ENCODE peak calls at places on chromosomes 12 and 14, in nine cellular contexts. L is cardiac fibroblast; J is naive thymus-derived CD4-positive, alpha-beta T cell; H is aorta; Q is astrocyte of the spinal cord; Y is thyroid gland; V is BJ; C is HFF-Myc; A is Peyer's patch. X is an unnamed sample.

GRCh38 chr12:122975790-122976647 is 975 bp downstream of the OGFOD2 start:
- DNase-seq in L (no peak), J (no peak), H (no peak), Q (no peak), Y (no peak), V (no peak), C (no peak), A (no peak), X (no peak)

GRCh38 chr12:44076892-44077291 is 241.0 kb downstream of the TMEM117 start:
- DNase-seq in L (no peak), J (no peak), H (no peak), Q (no peak), Y (no peak), V (no peak), C (no peak), A (no peak), X (peak; percentile 7)

GRCh38 chr14:103141117-103141796 is 18.0 kb downstream of the TNFAIP2 start:
- DNase-seq in L (peak; percentile 65), J (no peak), H (peak; percentile 59), Q (no peak), Y (peak; percentile 43), V (no peak), C (no peak), A (peak; percentile 61), X (peak; percentile 56)

GRCh38 chr14:68307769-68308168 is 485.1 kb downstream of the ZFP36L1 start:
- DNase-seq in L (peak; percentile 17), J (no peak), H (no peak), Q (peak; percentile 9), Y (no peak), V (peak; percentile 61), C (peak; percentile 50), A (no peak), X (no peak)

GRCh38 chr12:93139028-93139665 is 210.1 kb upstream of the EEA1 start:
- DNase-seq in L (no peak), J (no peak), H (no peak), Q (no peak), Y (peak; percentile 39), V (no peak), C (no peak), A (no peak), X (no peak)

GRCh38 chr12:132503611-132504204 is 13.8 kb downstream of the FBRSL1 start:
- DNase-seq in L (peak; percentile 60), J (no peak), H (no peak), Q (peak; percentile 42), Y (no peak), V (no peak), C (no peak), A (no peak), X (no peak)

GRCh38 chr14:38254565-38255407 is 1.1 kb downstream of the CLEC14A start:
- DNase-seq in L (peak; percentile 13), J (no peak), H (peak; percentile 42), Q (peak; percentile 17), Y (no peak), V (no peak), C (no peak), A (no peak), X (no peak)

GRCh38 chr12:79934309-79935020 is 432 bp downstream of the PPP1R12A start:
- DNase-seq in L (peak; percentile 38), J (no peak), H (peak; percentile 79), Q (no peak), Y (peak; percentile 63), V (no peak), C (no peak), A (peak; percentile 60), X (no peak)

GRCh38 chr14:102993523-102993922 is 63.8 kb downstream of the CDC42BPB start:
- DNase-seq in L (peak; percentile 76), J (no peak), H (no peak), Q (peak; percentile 44), Y (no peak), V (peak; percentile 24), C (no peak), A (no peak), X (peak; percentile 91)

GRCh38 chr14:70555890-70556289 is 21.1 kb upstream of the ADAM20 start:
- DNase-seq in L (peak; percentile 32), J (no peak), H (no peak), Q (no peak), Y (peak; percentile 46), V (peak; percentile 1), C (peak; percentile 29), A (no peak), X (peak; percentile 38)

GRCh38 chr12:87127272-87127671 is 871.1 kb upstream of the MGAT4C start:
- DNase-seq in L (peak; percentile 31), J (no peak), H (no peak), Q (peak; percentile 40), Y (no peak), V (no peak), C (no peak), A (no peak), X (peak; percentile 67)

GRCh38 chr12:100453953-100454352 is 19.7 kb upstream of the NR1H4 start:
- DNase-seq in L (no peak), J (no peak), H (no peak), Q (no peak), Y (no peak), V (no peak), C (no peak), A (no peak), X (no peak)

GRCh38 chr12:32134144-32134888 is 27.7 kb downstream of the BICD1 start:
- DNase-seq in L (peak; percentile 78), J (no peak), H (no peak), Q (peak; percentile 63), Y (no peak), V (no peak), C (no peak), A (peak; percentile 40), X (peak; percentile 59)
- H3K4me3 ChIP-seq in L (no peak overlapping the region), J (no peak overlapping the region), H (no peak overlapping the region), Q (no peak overlapping the region), Y (no peak overlapping the region), V (no peak overlapping the region), C (no peak overlapping the region), A (no peak overlapping the region), X (no peak overlapping the region)

GRCh38 chr12:15789215-15790171 is at the start of gene EPS8:
- DNase-seq in L (peak; percentile 92), J (peak; percentile 92), H (peak; percentile 96), Q (peak; percentile 94), Y (peak; percentile 96), V (no peak), C (peak; percentile 59), A (peak; percentile 75), X (peak; percentile 90)

GRCh38 chr12:15788266-15789214 is 648 bp downstream of the EPS8 start:
- DNase-seq in L (peak; percentile 74), J (no peak), H (peak; percentile 66), Q (peak; percentile 63), Y (peak; percentile 68), V (no peak), C (no peak), A (no peak), X (peak; percentile 50)

GRCh38 chr12:15782667-15783066 is 6.5 kb downstream of the EPS8 start:
- DNase-seq in L (peak; percentile 75), J (no peak), H (no peak), Q (peak; percentile 68), Y (no peak), V (no peak), C (no peak), A (no peak), X (peak; percentile 33)

GRCh38 chr12:15783288-15783687 is 5.9 kb downstream of the EPS8 start:
- DNase-seq in L (peak; percentile 27), J (no peak), H (no peak), Q (peak; percentile 53), Y (no peak), V (no peak), C (no peak), A (no peak), X (no peak)

GRCh38 chr12:15787801-15788200 is 1.4 kb downstream of the EPS8 start:
- DNase-seq in L (peak; percentile 40), J (no peak), H (no peak), Q (no peak), Y (no peak), V (no peak), C (no peak), A (no peak), X (no peak)
- H3K4me3 ChIP-seq in L (peak overlapping the region; percentile 61), J (peak overlapping the region; percentile 78), H (peak overlapping the region; percentile 46), Q (peak overlapping the region; percentile 92), Y (peak overlapping the region; percentile 70), V (peak overlapping the region; percentile 96), C (peak overlapping the region; percentile 71), A (no peak overlapping the region), X (peak overlapping the region; percentile 70)

GRCh38 chr14:60648934-60649814 is at the start of gene SIX1:
- DNase-seq in L (peak; percentile 91), J (no peak), H (peak; percentile 83), Q (peak; percentile 95), Y (peak; percentile 40), V (peak; percentile 56), C (no peak), A (no peak), X (peak; percentile 95)

GRCh38 chr14:60646202-60646886 is 2.9 kb downstream of the SIX1 start:
- DNase-seq in L (peak; percentile 19), J (no peak), H (no peak), Q (peak; percentile 39), Y (no peak), V (no peak), C (no peak), A (no peak), X (no peak)

GRCh38 chr14:60647081-60647836 is 2.0 kb downstream of the SIX1 start:
- DNase-seq in L (peak; percentile 63), J (no peak), H (peak; percentile 63), Q (peak; percentile 61), Y (no peak), V (no peak), C (no peak), A (no peak), X (peak; percentile 81)

GRCh38 chr14:60648169-60648933 is 926 bp downstream of the SIX1 start:
- DNase-seq in L (peak; percentile 43), J (no peak), H (no peak), Q (peak; percentile 38), Y (no peak), V (no peak), C (no peak), A (no peak), X (peak; percentile 49)

DNA sequence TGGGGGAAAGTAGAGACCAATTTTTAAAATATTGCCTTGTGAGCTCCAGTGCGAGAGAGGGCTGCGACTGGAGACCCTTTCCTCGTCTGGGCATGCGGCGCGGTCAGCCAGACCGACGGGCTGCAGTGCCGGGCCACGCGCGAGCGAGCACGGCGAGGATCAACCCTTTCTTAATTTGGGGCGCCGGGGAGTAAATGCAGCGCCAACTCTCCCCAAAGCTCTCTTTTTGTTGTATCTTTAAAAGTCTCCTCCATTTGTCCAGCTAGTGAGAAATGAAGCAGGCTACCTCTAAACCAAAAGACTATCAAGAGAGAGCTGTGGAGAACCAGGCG is 1.5 kb downstream of the SIX1 start:
- DNase-seq in L (no peak), J (no peak), H (no peak), Q (no peak), Y (no peak), V (no peak), C (no peak), A (no peak), X (no peak)
- H3K4me3 ChIP-seq in L (peak overlapping the region; percentile 62), J (no peak overlapping the region), H (no peak overlapping the region), Q (peak overlapping the region; percentile 66), Y (peak overlapping the region; percentile 35), V (peak overlapping the region; percentile 82), C (peak overlapping the region; percentile 69), A (no peak overlapping the region), X (peak overlapping the region; percentile 77)

DNA sequence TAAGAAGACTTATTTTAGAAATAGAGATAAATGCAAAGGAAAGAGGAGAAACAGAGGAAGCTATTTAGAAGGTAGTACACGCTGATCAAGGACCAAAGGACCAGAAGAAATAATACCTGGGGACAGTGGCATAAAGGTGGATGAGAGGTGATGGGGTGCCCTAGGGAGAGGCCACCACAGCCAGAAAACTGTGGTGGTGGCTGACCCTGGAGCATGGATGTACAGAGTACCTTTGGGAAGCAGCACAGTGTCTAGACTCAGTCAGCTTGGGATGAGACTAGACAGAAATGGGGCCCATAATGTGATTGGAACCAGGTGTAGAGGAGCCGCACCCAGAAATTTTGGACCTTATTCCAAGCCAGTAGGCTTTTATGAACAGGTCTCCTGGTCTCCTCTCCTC is 17.2 kb downstream of the RASSF8 start:
- DNase-seq in L (no peak), J (no peak), H (no peak), Q (no peak), Y (no peak), V (no peak), C (no peak), A (no peak), X (no peak)
- H3K4me3 ChIP-seq in L (no peak overlapping the region), J (no peak overlapping the region), H (no peak overlapping the region), Q (no peak overlapping the region), Y (no peak overlapping the region), V (no peak overlapping the region), C (no peak overlapping the region), A (no peak overlapping the region), X (no peak overlapping the region)

X was measured in epithelial cell of esophagus.